ENCODE peak calls at places on chromosome 5, in eight cellular contexts. P is ELR, Y is mesothelial cell of epicardium, Z is GM03348, Q is left ventricle myocardium superior, H is spleen, R is frontal cortex, U is NCI-H2171 treated with DMSO at 0.1 percent for 48 hours. K is an unnamed sample.

GRCh38 chr5:73295447-73295846 is 122.5 kb downstream of the TMEM174 start:
- DNase-seq in P (no peak), Y (no peak), Z (no peak), Q (no peak), H (no peak), R (no peak), U (no peak), K (no peak)

GRCh38 chr5:111548992-111549649 is 36.8 kb upstream of the STARD4 start:
- DNase-seq in P (peak), Y (no peak), Z (no peak), Q (no peak), H (no peak), R (no peak), U (no peak), K (no peak)

GRCh38 chr5:36836831-36837230 is 39.7 kb upstream of the NIPBL start:
- DNase-seq in P (no peak), Y (no peak), Z (no peak), Q (no peak), H (no peak), R (no peak), U (no peak), K (no peak)

GRCh38 chr5:158698036-158698667 is 401.6 kb downstream of the EBF1 start:
- DNase-seq in P (no peak), Y (no peak), Z (no peak), Q (no peak), H (no peak), R (no peak), U (no peak), K (no peak)

GRCh38 chr5:67246108-67246507 is 49.5 kb upstream of the CD180 start:
- DNase-seq in P (peak), Y (no peak), Z (peak), Q (no peak), H (no peak), R (peak), U (peak), K (no peak)

GRCh38 chr5:106314221-106314824 is 1356.4 kb downstream of the EFNA5 start:
- DNase-seq in P (no peak), Y (no peak), Z (no peak), Q (no peak), H (no peak), R (no peak), U (no peak), K (no peak)

GRCh38 chr5:176513788-176514187 is 23.4 kb downstream of the RNF44 start:
- DNase-seq in P (no peak), Y (no peak), Z (no peak), Q (no peak), H (no peak), R (no peak), U (no peak), K (no peak)

GRCh38 chr5:36691993-36692392 is 85.6 kb downstream of the SLC1A3 start:
- DNase-seq in P (no peak), Y (no peak), Z (peak), Q (peak), H (no peak), R (no peak), U (no peak), K (no peak)

GRCh38 chr5:50325237-50325832 is 115.8 kb downstream of the EMB start:
- DNase-seq in P (peak), Y (no peak), Z (peak), Q (no peak), H (no peak), R (no peak), U (peak), K (no peak)

GRCh38 chr5:21711854-21712752 is 1141.0 kb downstream of the CDH12 start:
- DNase-seq in P (peak), Y (no peak), Z (no peak), Q (no peak), H (no peak), R (no peak), U (peak), K (no peak)

GRCh38 chr5:96602776-96603175 is 59.4 kb upstream of the CAST start:
- DNase-seq in P (no peak), Y (no peak), Z (no peak), Q (no peak), H (no peak), R (no peak), U (no peak), K (no peak)

GRCh38 chr5:149310947-149311675 is 34.2 kb upstream of the GRPEL2 start:
- DNase-seq in P (peak), Y (no peak), Z (peak), Q (peak), H (no peak), R (no peak), U (peak), K (no peak)

GRCh38 chr5:16894236-16895057 is 41.6 kb downstream of the MYO10 start:
- DNase-seq in P (peak), Y (no peak), Z (peak), Q (no peak), H (no peak), R (no peak), U (peak), K (no peak)

GRCh38 chr5:171168177-171168576 is 140.9 kb upstream of the TLX3 start:
- DNase-seq in P (no peak), Y (no peak), Z (no peak), Q (no peak), H (no peak), R (no peak), U (no peak), K (no peak)

GRCh38 chr5:126499742-126500396 is 76.7 kb downstream of the GRAMD2B start:
- DNase-seq in P (peak), Y (no peak), Z (peak), Q (no peak), H (no peak), R (no peak), U (no peak), K (no peak)

GRCh38 chr5:79702606-79703380 is 13.2 kb downstream of the CMYA5 start:
- DNase-seq in P (peak), Y (no peak), Z (peak), Q (no peak), H (no peak), R (no peak), U (no peak), K (no peak)

GRCh38 chr5:149959406-149960236 is 937 bp upstream of the SLC26A2 start:
- DNase-seq in P (peak), Y (no peak), Z (peak), Q (no peak), H (no peak), R (peak), U (no peak), K (no peak)

GRCh38 chr5:40733842-40734563 is 21.8 kb downstream of the TTC33 start:
- DNase-seq in P (no peak), Y (no peak), Z (no peak), Q (no peak), H (no peak), R (no peak), U (no peak), K (no peak)

GRCh38 chr5:92916036-92916435 is 665.0 kb downstream of the NR2F1-AS1 start:
- DNase-seq in P (peak), Y (no peak), Z (peak), Q (no peak), H (no peak), R (no peak), U (no peak), K (no peak)

GRCh38 chr5:56124885-56125250 is 108.3 kb downstream of the ANKRD55 start:
- DNase-seq in P (no peak), Y (no peak), Z (no peak), Q (no peak), H (no peak), R (no peak), U (no peak), K (no peak)

GRCh38 chr5:175800656-175801081 is 70.7 kb upstream of the CPLX2 start:
- DNase-seq in P (peak), Y (no peak), Z (no peak), Q (no peak), H (no peak), R (no peak), U (peak), K (no peak)

GRCh38 chr5:78886650-78887230 is 98.4 kb downstream of the ARSB start:
- DNase-seq in P (peak), Y (no peak), Z (peak), Q (no peak), H (no peak), R (no peak), U (no peak), K (no peak)

GRCh38 chr5:154397652-154398406 is 48.0 kb upstream of the SAP30L start:
- DNase-seq in P (no peak), Y (no peak), Z (no peak), Q (peak), H (no peak), R (no peak), U (peak), K (no peak)

GRCh38 chr5:168311061-168311566 is 19.7 kb downstream of the WWC1 start:
- DNase-seq in P (no peak), Y (no peak), Z (no peak), Q (no peak), H (peak), R (no peak), U (peak), K (no peak)

GRCh38 chr5:5467737-5468136 is 45.3 kb downstream of the ICE1 start:
- DNase-seq in P (no peak), Y (no peak), Z (no peak), Q (no peak), H (no peak), R (no peak), U (no peak), K (no peak)

GRCh38 chr5:172173771-172174170 is 14.3 kb downstream of the STK10 start:
- DNase-seq in P (peak), Y (no peak), Z (no peak), Q (no peak), H (peak), R (no peak), U (no peak), K (no peak)

GRCh38 chr5:62593331-62593730 is 14.7 kb downstream of the LRRC70 start:
- DNase-seq in P (peak), Y (no peak), Z (peak), Q (no peak), H (no peak), R (no peak), U (no peak), K (no peak)

GRCh38 chr5:89572696-89573095 is 689.7 kb upstream of the MEF2C start:
- DNase-seq in P (peak), Y (no peak), Z (peak), Q (no peak), H (no peak), R (no peak), U (no peak), K (no peak)

GRCh38 chr5:3659907-3660306 is 64.3 kb downstream of the IRX1 start:
- DNase-seq in P (peak), Y (no peak), Z (no peak), Q (no peak), H (no peak), R (no peak), U (no peak), K (no peak)

GRCh38 chr5:10469253-10470030 is 27.8 kb downstream of the ROPN1L start:
- DNase-seq in P (peak), Y (no peak), Z (peak), Q (no peak), H (no peak), R (no peak), U (no peak), K (no peak)

GRCh38 chr5:174990909-174991308 is 266.5 kb downstream of the MSX2 start:
- DNase-seq in P (no peak), Y (no peak), Z (no peak), Q (peak), H (no peak), R (no peak), U (no peak), K (no peak)

GRCh38 chr5:31965227-31965626 is 208.9 kb downstream of the GOLPH3 start:
- DNase-seq in P (no peak), Y (no peak), Z (no peak), Q (no peak), H (no peak), R (no peak), U (no peak), K (no peak)

GRCh38 chr5:52789867-52790266 is 2.2 kb downstream of the ITGA1 start:
- DNase-seq in P (no peak), Y (no peak), Z (no peak), Q (no peak), H (no peak), R (no peak), U (no peak), K (no peak)

GRCh38 chr5:136064510-136064909 is 35.7 kb downstream of the TGFBI start:
- DNase-seq in P (peak), Y (no peak), Z (no peak), Q (no peak), H (no peak), R (no peak), U (no peak), K (no peak)

K was measured in progenitor cell of endocrine pancreas.